ENCODE peak calls at places on chromosome 10, in five cellular contexts. F, G, K, O and Z are unnamed samples.

GRCh38 chr10:119313645-119314044 is 106.3 kb downstream of the GRK5 start:
- DNase-seq in F (no peak), G (no peak), K (no peak), O (no peak), Z (no peak)

GRCh38 chr10:114404171-114405010 is at the start of gene AFAP1L2:
- DNase-seq in F (no peak), G (peak), K (no peak), O (no peak), Z (no peak)

GRCh38 chr10:58919927-58920654 is 256.4 kb upstream of the PHYHIPL start:
- DNase-seq in F (no peak), G (no peak), K (peak), O (peak), Z (no peak)

GRCh38 chr10:128440513-128441160 is 314.4 kb upstream of the MKI67 start:
- DNase-seq in F (no peak), G (no peak), K (no peak), O (no peak), Z (no peak)

GRCh38 chr10:5911670-5912069 is 21.6 kb downstream of the FBH1 start:
- DNase-seq in F (no peak), G (no peak), K (no peak), O (no peak), Z (no peak)

GRCh38 chr10:6924166-6924565 is 344.1 kb upstream of the PRKCQ start:
- DNase-seq in F (no peak), G (no peak), K (peak), O (no peak), Z (no peak)

GRCh38 chr10:112977294-112977951 is 27.4 kb downstream of the TCF7L2 start:
- DNase-seq in F (peak), G (no peak), K (no peak), O (no peak), Z (no peak)

GRCh38 chr10:46525177-46525823 is 31.2 kb downstream of the GPRIN2 start:
- DNase-seq in F (peak), G (peak), K (no peak), O (peak), Z (no peak)

GRCh38 chr10:57247271-57247670 is 886.2 kb upstream of the ZWINT start:
- DNase-seq in F (no peak), G (no peak), K (no peak), O (no peak), Z (no peak)

GRCh38 chr10:95346715-95347401 is 56.1 kb upstream of the PDLIM1 start:
- DNase-seq in F (no peak), G (no peak), K (peak), O (no peak), Z (no peak)

GRCh38 chr10:127853868-127854768 is 38.6 kb downstream of the CLRN3 start:
- DNase-seq in F (peak), G (peak), K (peak), O (peak), Z (peak)

GRCh38 chr10:83433705-83434104 is 705.6 kb upstream of the GHITM start:
- DNase-seq in F (no peak), G (no peak), K (no peak), O (no peak), Z (no peak)

GRCh38 chr10:64430690-64431323 is 909.6 kb downstream of the REEP3 start:
- DNase-seq in F (peak), G (no peak), K (peak), O (no peak), Z (peak)

GRCh38 chr10:35643151-35643975 is 1.3 kb upstream of the FZD8 start:
- DNase-seq in F (peak), G (peak), K (peak), O (no peak), Z (peak)